ENCODE peak calls at places on chromosome 4, in five cellular contexts. One of them, this sample, is unnamed.

GRCh38 chr4:55330241-55330640 is 15.8 kb upstream of the SRD5A3 start:
- DNase-seq in stomach: no peak
- DNase-seq in WERI-Rb-1: no peak
- DNase-seq in substantia nigra: no peak
- DNase-seq in upper lobe of right lung: no peak
- DNase-seq in this sample: no peak

GRCh38 chr4:120682981-120683380 is 239.5 kb downstream of the PRDM5 start:
- DNase-seq in stomach: no peak
- DNase-seq in upper lobe of right lung: no peak
- DNase-seq in WERI-Rb-1: no peak
- DNase-seq in substantia nigra: no peak
- DNase-seq in this sample: no peak

GRCh38 chr4:24053906-24054305 is 164.1 kb upstream of the PPARGC1A start:
- DNase-seq in upper lobe of right lung: no peak
- DNase-seq in stomach: no peak
- DNase-seq in WERI-Rb-1: no peak
- DNase-seq in substantia nigra: no peak
- DNase-seq in this sample: no peak

GRCh38 chr4:110007217-110007616 is 94.5 kb downstream of the EGF start:
- DNase-seq in stomach: no peak
- DNase-seq in substantia nigra: no peak
- DNase-seq in WERI-Rb-1: no peak
- DNase-seq in upper lobe of right lung: no peak
- DNase-seq in this sample: no peak

GRCh38 chr4:47032405-47033106 is 1.2 kb downstream of the GABRB1 start:
- DNase-seq in stomach: peak
- DNase-seq in WERI-Rb-1: peak
- DNase-seq in upper lobe of right lung: peak
- DNase-seq in substantia nigra: peak
- DNase-seq in this sample: no peak

GRCh38 chr4:116796022-116796421 is 289.4 kb downstream of the TRAM1L1 start:
- DNase-seq in stomach: no peak
- DNase-seq in upper lobe of right lung: no peak
- DNase-seq in substantia nigra: no peak
- DNase-seq in WERI-Rb-1: no peak
- DNase-seq in this sample: no peak

GRCh38 chr4:152161676-152162330 is 374.1 kb downstream of the FBXW7 start:
- DNase-seq in substantia nigra: no peak
- DNase-seq in stomach: no peak
- DNase-seq in upper lobe of right lung: no peak
- DNase-seq in WERI-Rb-1: no peak
- DNase-seq in this sample: no peak

GRCh38 chr4:183657564-183657963 is 1.4 kb downstream of the RWDD4 start:
- DNase-seq in WERI-Rb-1: no peak
- DNase-seq in substantia nigra: no peak
- DNase-seq in upper lobe of right lung: no peak
- DNase-seq in stomach: no peak
- DNase-seq in this sample: no peak

GRCh38 chr4:40190880-40191815 is 5.7 kb upstream of the RHOH start:
- DNase-seq in stomach: no peak
- DNase-seq in WERI-Rb-1: no peak
- DNase-seq in upper lobe of right lung: no peak
- DNase-seq in substantia nigra: no peak
- DNase-seq in this sample: no peak

GRCh38 chr4:8577046-8577445 is 3.1 kb upstream of the GPR78 start:
- DNase-seq in upper lobe of right lung: peak
- DNase-seq in WERI-Rb-1: no peak
- DNase-seq in stomach: no peak
- DNase-seq in substantia nigra: no peak
- DNase-seq in this sample: no peak

GRCh38 chr4:69713593-69713992 is 46.8 kb downstream of the SULT1B1 start:
- DNase-seq in stomach: no peak
- DNase-seq in upper lobe of right lung: no peak
- DNase-seq in substantia nigra: no peak
- DNase-seq in WERI-Rb-1: no peak
- DNase-seq in this sample: no peak

GRCh38 chr4:150889306-150889705 is 125.8 kb downstream of the LRBA start:
- DNase-seq in upper lobe of right lung: no peak
- DNase-seq in substantia nigra: no peak
- DNase-seq in stomach: no peak
- DNase-seq in WERI-Rb-1: peak
- DNase-seq in this sample: no peak
- H3K27ac ChIP-seq in upper lobe of right lung: no peak
- H3K27ac ChIP-seq in substantia nigra: no peak
- H3K27ac ChIP-seq in stomach: no peak
- H3K27ac ChIP-seq in WERI-Rb-1: no peak
- H3K27ac ChIP-seq in this sample: no peak

GRCh38 chr4:168769857-168770256 is 240.2 kb downstream of the CBR4 start:
- DNase-seq in stomach: no peak
- DNase-seq in WERI-Rb-1: no peak
- DNase-seq in upper lobe of right lung: no peak
- DNase-seq in substantia nigra: no peak
- DNase-seq in this sample: no peak

GRCh38 chr4:168769416-168769815 is 240.6 kb downstream of the CBR4 start:
- DNase-seq in upper lobe of right lung: no peak
- DNase-seq in WERI-Rb-1: no peak
- DNase-seq in substantia nigra: no peak
- DNase-seq in stomach: no peak
- DNase-seq in this sample: no peak

GRCh38 chr4:168765322-168765721 is 244.7 kb downstream of the CBR4 start:
- DNase-seq in upper lobe of right lung: no peak
- DNase-seq in stomach: no peak
- DNase-seq in WERI-Rb-1: no peak
- DNase-seq in substantia nigra: no peak
- DNase-seq in this sample: no peak

GRCh38 chr4:168766537-168767316 is 243.3 kb downstream of the CBR4 start:
- DNase-seq in upper lobe of right lung: no peak
- DNase-seq in stomach: no peak
- DNase-seq in substantia nigra: no peak
- DNase-seq in WERI-Rb-1: no peak
- DNase-seq in this sample: no peak

DNA sequence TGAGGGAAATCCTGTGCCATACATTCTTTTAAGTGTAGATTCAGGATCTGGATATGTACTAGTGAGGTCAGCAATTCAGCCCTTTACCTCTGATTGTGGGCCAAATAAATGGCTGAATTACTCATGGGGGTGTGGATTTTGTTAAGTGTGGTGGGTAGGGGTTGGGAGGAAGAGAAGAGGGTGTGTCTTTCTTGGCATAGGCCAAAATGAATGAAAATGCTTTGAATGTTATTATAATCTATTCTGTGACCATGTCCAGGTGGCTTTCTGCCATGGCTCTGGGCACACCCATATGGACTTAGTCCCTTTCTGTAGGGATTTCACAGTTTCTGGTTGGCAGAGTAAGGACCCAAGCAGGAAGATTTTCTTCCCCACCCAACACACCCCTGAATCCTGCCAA is 244.3 kb downstream of the CBR4 start:
- DNase-seq in stomach: peak
- DNase-seq in upper lobe of right lung: no peak
- DNase-seq in WERI-Rb-1: no peak
- DNase-seq in substantia nigra: no peak
- DNase-seq in this sample: no peak
- H3K27ac ChIP-seq in stomach: peak
- H3K27ac ChIP-seq in upper lobe of right lung: peak
- H3K27ac ChIP-seq in WERI-Rb-1: no peak
- H3K27ac ChIP-seq in substantia nigra: no peak
- H3K27ac ChIP-seq in this sample: no peak

GRCh38 chr4:14223461-14223860 is 595.9 kb upstream of the BOD1L1 start:
- DNase-seq in WERI-Rb-1: no peak
- DNase-seq in substantia nigra: no peak
- DNase-seq in upper lobe of right lung: no peak
- DNase-seq in stomach: no peak
- DNase-seq in this sample: no peak
- H3K27ac ChIP-seq in WERI-Rb-1: no peak
- H3K27ac ChIP-seq in substantia nigra: no peak
- H3K27ac ChIP-seq in upper lobe of right lung: no peak
- H3K27ac ChIP-seq in stomach: no peak
- H3K27ac ChIP-seq in this sample: no peak

GRCh38 chr4:1210241-1210841 is 38.0 kb upstream of the SPON2 start:
- DNase-seq in upper lobe of right lung: peak
- DNase-seq in substantia nigra: no peak
- DNase-seq in WERI-Rb-1: no peak
- DNase-seq in stomach: no peak
- DNase-seq in this sample: no peak
- H3K27ac ChIP-seq in upper lobe of right lung: peak
- H3K27ac ChIP-seq in substantia nigra: no peak
- H3K27ac ChIP-seq in WERI-Rb-1: peak
- H3K27ac ChIP-seq in stomach: peak
- H3K27ac ChIP-seq in this sample: no peak

This sample was measured in CD4-positive, alpha-beta memory T cell.